ENCODE peak calls at places on chromosomes 2 and 18, in six cellular contexts. M, F, P, Y, J and H are unnamed samples.
A peak's percentile ranks its signal among the peaks of the same experiment; 100 is the strongest.

GRCh38 chr2:44954306-44954901 is 12.9 kb downstream of the SIX3 start:
- DNase-seq in Y (no peak), P (no peak), J (no peak), M (no peak), F (no peak), H (no peak)

GRCh38 chr2:236724200-236724599 is 154.6 kb downstream of the ACKR3 start:
- DNase-seq in Y (no peak), F (no peak), J (no peak), M (no peak), P (no peak), H (no peak)

GRCh38 chr2:164620873-164621760 is at the start of gene GRB14:
- DNase-seq in Y (peak; percentile 78), P (no peak), J (no peak), F (no peak), M (peak; percentile 70), H (no peak)

GRCh38 chr2:61210332-61210981 is 48.5 kb downstream of the C2orf74 start:
- DNase-seq in Y (no peak), P (peak; percentile 87), J (no peak), M (no peak), F (peak; percentile 7), H (peak; percentile 73)

GRCh38 chr18:78584167-78585022 is 395.2 kb upstream of the SALL3 start:
- DNase-seq in P (no peak), F (no peak), Y (no peak), J (no peak), M (no peak), H (no peak)

GRCh38 chr2:230161180-230161579 is 58.6 kb downstream of the SP110 start:
- DNase-seq in Y (no peak), J (no peak), M (no peak), P (peak; percentile 48), F (no peak), H (peak; percentile 74)

GRCh38 chr2:99140860-99141109 is 722 bp upstream of the C2orf15 start:
- DNase-seq in F (no peak), M (no peak), P (no peak), J (no peak), Y (no peak), H (no peak)

GRCh38 chr2:10020001-10020400 is 23.3 kb upstream of the KLF11 start:
- DNase-seq in Y (no peak), J (no peak), M (no peak), F (no peak), P (no peak), H (no peak)

GRCh38 chr2:172555272-172555521 is 693 bp upstream of the PDK1 start:
- DNase-seq in Y (no peak), P (no peak), F (no peak), M (no peak), J (no peak), H (no peak)

GRCh38 chr2:218291318-218291933 is 877 bp downstream of the TMBIM1 start:
- DNase-seq in Y (no peak), J (no peak), P (peak; percentile 31), F (no peak), M (no peak), H (peak; percentile 14)

GRCh38 chr18:37660658-37661057 is 95.1 kb upstream of the CELF4 start:
- DNase-seq in J (no peak), F (no peak), Y (no peak), P (no peak), M (no peak), H (no peak)

GRCh38 chr18:57516068-57516467 is 70.4 kb downstream of the FECH start:
- DNase-seq in J (no peak), M (no peak), F (no peak), Y (no peak), P (no peak), H (no peak)

GRCh38 chr2:195337597-195337996 is 319.4 kb upstream of the SLC39A10 start:
- DNase-seq in Y (no peak), P (no peak), J (no peak), M (no peak), F (no peak), H (no peak)

GRCh38 chr18:40249390-40250080 is 1705.5 kb upstream of the PIK3C3 start:
- DNase-seq in F (no peak), J (no peak), M (no peak), P (peak; percentile 6), Y (no peak), H (no peak)

GRCh38 chr2:129849559-129850160 is 129.8 kb upstream of the RAB6C start:
- DNase-seq in Y (peak; percentile 75), J (no peak), P (peak; percentile 78), M (peak; percentile 42), F (peak; percentile 44), H (peak; percentile 58)

GRCh38 chr2:112973156-112973555 is 4.7 kb upstream of the IL36G start:
- DNase-seq in Y (no peak), F (no peak), M (no peak), J (no peak), P (no peak), H (no peak)

GRCh38 chr2:108573070-108573469 is 38.8 kb downstream of the LIMS1 start:
- DNase-seq in J (no peak), P (peak; percentile 82), Y (no peak), F (no peak), M (no peak), H (peak; percentile 83)

GRCh38 chr2:223062304-223062845 is 10.4 kb downstream of the KCNE4 start:
- DNase-seq in J (no peak), Y (no peak), P (peak; percentile 67), M (no peak), F (no peak), H (peak; percentile 52)

GRCh38 chr2:136118819-136119716 is 1.1 kb upstream of the CXCR4 start:
- DNase-seq in M (peak; percentile 60), P (no peak), J (peak; percentile 17), Y (peak; percentile 87), F (no peak), H (no peak)

GRCh38 chr18:8623549-8624106 is 14.4 kb downstream of the RAB12 start:
- DNase-seq in J (no peak), Y (peak; percentile 8), P (no peak), M (no peak), F (no peak), H (no peak)

GRCh38 chr18:45085916-45086624 is 405.4 kb downstream of the SETBP1 start:
- DNase-seq in M (no peak), J (no peak), P (no peak), F (no peak), Y (no peak), H (no peak)

GRCh38 chr2:20985061-20985460 is 58.8 kb downstream of the APOB start:
- DNase-seq in F (no peak), Y (no peak), M (no peak), P (no peak), J (no peak), H (peak; percentile 23)

GRCh38 chr18:77635858-77636257 is 386.2 kb downstream of the GALR1 start:
- DNase-seq in F (no peak), P (no peak), J (no peak), Y (no peak), M (no peak), H (no peak)

GRCh38 chr2:197273485-197273884 is 37.1 kb downstream of the ANKRD44 start:
- DNase-seq in F (no peak), Y (peak; percentile 54), M (no peak), J (no peak), P (no peak), H (no peak)

GRCh38 chr2:20071397-20072383 is 20.3 kb upstream of the LAPTM4A start:
- DNase-seq in J (no peak), M (no peak), Y (no peak), F (no peak), P (peak; percentile 98), H (peak; percentile 97)

GRCh38 chr2:241558532-241559488 is at the start of gene BOK:
- DNase-seq in F (peak; percentile 22), Y (no peak), P (peak; percentile 72), M (no peak), J (no peak), H (peak; percentile 58)

GRCh38 chr18:27685807-27686412 is 491.0 kb downstream of the CDH2 start:
- DNase-seq in F (no peak), P (peak; percentile 39), M (peak; percentile 20), J (no peak), Y (peak; percentile 26), H (peak; percentile 34)